ENCODE peak calls at places on chromosomes 7 and 10, in ten cellular contexts. O, V, A, H, T, N, S, D, C and J are unnamed samples.

GRCh38 chr7:79420464-79420863 is 33.0 kb downstream of the MAGI2 start:
- DNase-seq in O (peak; percentile 98), V (no peak), A (no peak), H (no peak), T (peak; percentile 16), N (no peak), S (no peak), D (peak; percentile 94), C (no peak), J (no peak)

GRCh38 chr10:27747096-27747451 is 1.5 kb upstream of the MKX start:
- DNase-seq in O (peak; percentile 5), V (no peak), A (no peak), H (no peak), T (no peak), N (no peak), S (peak; percentile 64), D (no peak), C (no peak), J (no peak)

GRCh38 chr7:50204576-50204975 is 99.9 kb upstream of the IKZF1 start:
- DNase-seq in O (no peak), V (no peak), A (no peak), H (no peak), T (no peak), N (no peak), S (no peak), D (no peak), C (no peak), J (no peak)

GRCh38 chr10:90420637-90421318 is 437.1 kb downstream of the HTR7 start:
- DNase-seq in O (no peak), V (no peak), A (no peak), H (no peak), T (no peak), N (no peak), S (no peak), D (no peak), C (no peak), J (no peak)

GRCh38 chr7:14048889-14049288 is 59.4 kb upstream of the ETV1 start:
- DNase-seq in O (no peak), V (no peak), A (no peak), H (no peak), T (no peak), N (no peak), S (no peak), D (peak; percentile 2), C (no peak), J (no peak)

GRCh38 chr7:139908792-139909191 is 79.7 kb downstream of the TBXAS1 start:
- DNase-seq in O (no peak), V (no peak), A (no peak), H (no peak), T (no peak), N (no peak), S (no peak), D (no peak), C (no peak), J (no peak)

GRCh38 chr10:112026438-112026837 is 157.1 kb downstream of the GPAM start:
- DNase-seq in O (no peak), V (no peak), A (no peak), H (no peak), T (no peak), N (no peak), S (peak; percentile 39), D (no peak), C (no peak), J (no peak)

GRCh38 chr10:124213471-124213870 is 120.1 kb upstream of the CHST15 start:
- DNase-seq in O (no peak), V (no peak), A (no peak), H (no peak), T (no peak), N (no peak), S (no peak), D (no peak), C (no peak), J (no peak)

GRCh38 chr7:130210181-130210935 is 2.7 kb downstream of the SSMEM1 start:
- DNase-seq in O (peak; percentile 22), V (no peak), A (no peak), H (no peak), T (no peak), N (no peak), S (no peak), D (peak; percentile 69), C (no peak), J (no peak)

GRCh38 chr10:129888784-129889616 is 75.1 kb downstream of the EBF3 start:
- DNase-seq in O (peak; percentile 15), V (peak; percentile 60), A (peak; percentile 67), H (no peak), T (no peak), N (peak; percentile 65), S (peak; percentile 80), D (peak; percentile 52), C (no peak), J (no peak)

GRCh38 chr10:31808258-31809218 is 120.1 kb downstream of the ARHGAP12 start:
- DNase-seq in O (peak; percentile 80), V (peak; percentile 12), A (no peak), H (no peak), T (peak; percentile 22), N (no peak), S (peak; percentile 41), D (peak; percentile 88), C (no peak), J (no peak)

GRCh38 chr7:106610996-106611886 is 49.7 kb downstream of the CCDC71L start:
- DNase-seq in O (peak; percentile 33), V (no peak), A (no peak), H (no peak), T (no peak), N (no peak), S (no peak), D (peak; percentile 41), C (no peak), J (no peak)

GRCh38 chr10:104138131-104138530 is 16.2 kb downstream of the SFR1 start:
- DNase-seq in O (no peak), V (no peak), A (no peak), H (no peak), T (no peak), N (no peak), S (no peak), D (no peak), C (no peak), J (no peak)

GRCh38 chr10:104143829-104144228 is 21.9 kb downstream of the SFR1 start:
- DNase-seq in O (no peak), V (no peak), A (no peak), H (no peak), T (no peak), N (no peak), S (no peak), D (no peak), C (no peak), J (no peak)

GRCh38 chr10:104142081-104142480 is 20.1 kb downstream of the SFR1 start:
- DNase-seq in O (no peak), V (no peak), A (no peak), H (no peak), T (no peak), N (no peak), S (peak; percentile 11), D (no peak), C (no peak), J (no peak)

DNA sequence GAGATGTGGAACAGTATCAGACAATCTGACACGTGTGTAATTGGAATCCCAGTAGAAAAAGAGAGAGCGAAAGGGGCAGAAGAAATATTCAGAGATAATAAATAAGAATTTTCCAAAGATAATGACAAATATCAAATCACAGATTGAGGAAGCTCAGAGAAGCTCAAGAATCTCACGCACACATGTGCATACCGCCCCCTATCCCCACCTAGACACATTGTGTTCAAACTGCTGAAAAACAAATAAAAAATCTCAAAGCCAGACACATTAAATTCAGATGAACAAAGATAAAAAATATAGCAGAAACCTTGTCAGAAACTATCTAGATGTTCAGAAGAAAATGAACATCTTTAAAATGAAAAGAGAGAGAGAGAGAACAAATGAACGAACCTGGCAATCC is 17.2 kb downstream of the SFR1 start:
- DNase-seq in O (no peak), V (no peak), A (no peak), H (no peak), T (no peak), N (no peak), S (peak; percentile 13), D (peak; percentile 41), C (no peak), J (no peak)
- TF ChIP-seq CTCF in O (no peak), V (no peak), A (peak; percentile 33), H (peak; percentile 61), T (no peak), N (no peak), S (peak; percentile 50), D (peak; percentile 63), C (peak; percentile 15), J (no peak)

GRCh38 chr10:3432089-3432488 is 259.5 kb upstream of the PITRM1 start:
- DNase-seq in O (no peak), V (no peak), A (no peak), H (no peak), T (no peak), N (no peak), S (no peak), D (no peak), C (no peak), J (no peak)
- TF ChIP-seq CTCF in O (no peak), V (no peak), A (no peak), H (peak; percentile 6), T (no peak), N (no peak), S (no peak), D (no peak), C (no peak), J (no peak)

GRCh38 chr10:132607491-132607890 is 69.9 kb downstream of the INPP5A start:
- DNase-seq in O (no peak), V (no peak), A (no peak), H (peak; percentile 85), T (no peak), N (no peak), S (no peak), D (no peak), C (peak; percentile 36), J (no peak)

GRCh38 chr10:132605390-132605789 is 67.8 kb downstream of the INPP5A start:
- DNase-seq in O (no peak), V (no peak), A (no peak), H (no peak), T (no peak), N (no peak), S (no peak), D (no peak), C (no peak), J (no peak)

GRCh38 chr10:132607961-132608495 is 70.4 kb downstream of the INPP5A start:
- DNase-seq in O (no peak), V (no peak), A (no peak), H (peak; percentile 92), T (no peak), N (no peak), S (no peak), D (no peak), C (peak; percentile 40), J (no peak)

GRCh38 chr10:132606031-132606491 is 68.5 kb downstream of the INPP5A start:
- DNase-seq in O (no peak), V (no peak), A (no peak), H (no peak), T (no peak), N (no peak), S (no peak), D (no peak), C (peak; percentile 39), J (no peak)

GRCh38 chr10:132606536-132607316 is 69.1 kb downstream of the INPP5A start:
- DNase-seq in O (peak; percentile 49), V (peak; percentile 40), A (no peak), H (peak; percentile 86), T (no peak), N (no peak), S (no peak), D (peak; percentile 34), C (peak; percentile 52), J (no peak)
- TF ChIP-seq CTCF in O (no peak), V (no peak), A (no peak), H (no peak), T (no peak), N (no peak), S (no peak), D (no peak), C (no peak), J (no peak)

GRCh38 chr7:48168159-48168558 is 3.1 kb upstream of the ABCA13 start:
- DNase-seq in O (peak; percentile 55), V (no peak), A (no peak), H (no peak), T (no peak), N (no peak), S (no peak), D (peak; percentile 79), C (no peak), J (no peak)
- TF ChIP-seq CTCF in O (peak; percentile 30), V (no peak), A (no peak), H (peak; percentile 72), T (no peak), N (no peak), S (no peak), D (peak; percentile 41), C (no peak), J (no peak)